ENCODE peak calls at places on chromosomes 12 and 14, in eight cellular contexts. One of them, this sample, is unnamed.

GRCh38 chr12:114684098-114684869 is at the start of gene TBX3:
- DNase-seq in mucosa of descending colon: peak
- DNase-seq in uterus: peak
- DNase-seq in WTC11: peak
- DNase-seq in ovary: peak
- DNase-seq in HFFc6: peak
- DNase-seq in endothelial cell: peak
- DNase-seq in BJ: peak
- DNase-seq in this sample: peak

GRCh38 chr12:51812871-51813270 is 35.6 kb downstream of the FIGNL2 start:
- DNase-seq in mucosa of descending colon: no peak
- DNase-seq in uterus: no peak
- DNase-seq in WTC11: no peak
- DNase-seq in ovary: no peak
- DNase-seq in HFFc6: no peak
- DNase-seq in endothelial cell: no peak
- DNase-seq in BJ: no peak
- DNase-seq in this sample: no peak

GRCh38 chr14:106491851-106492250 is 965.5 kb downstream of the TMEM121 start:
- DNase-seq in mucosa of descending colon: peak
- DNase-seq in uterus: no peak
- DNase-seq in WTC11: peak
- DNase-seq in ovary: no peak
- DNase-seq in HFFc6: no peak
- DNase-seq in endothelial cell: no peak
- DNase-seq in BJ: no peak
- DNase-seq in this sample: peak

GRCh38 chr14:68771631-68772030 is 21.2 kb downstream of the ZFP36L1 start:
- DNase-seq in mucosa of descending colon: no peak
- DNase-seq in uterus: no peak
- DNase-seq in WTC11: no peak
- DNase-seq in ovary: peak
- DNase-seq in HFFc6: no peak
- DNase-seq in endothelial cell: peak
- DNase-seq in BJ: no peak
- DNase-seq in this sample: no peak

GRCh38 chr12:6391013-6391412 is 7.1 kb downstream of the LTBR start:
- DNase-seq in mucosa of descending colon: no peak
- DNase-seq in uterus: no peak
- DNase-seq in WTC11: no peak
- DNase-seq in ovary: no peak
- DNase-seq in HFFc6: no peak
- DNase-seq in endothelial cell: no peak
- DNase-seq in BJ: no peak
- DNase-seq in this sample: no peak

GRCh38 chr12:2003676-2004112 is 563 bp downstream of the DCP1B start:
- DNase-seq in mucosa of descending colon: no peak
- DNase-seq in uterus: no peak
- DNase-seq in WTC11: no peak
- DNase-seq in ovary: no peak
- DNase-seq in HFFc6: peak
- DNase-seq in endothelial cell: no peak
- DNase-seq in BJ: no peak
- DNase-seq in this sample: no peak

GRCh38 chr12:125533434-125534029 is 468.3 kb downstream of the AACS start:
- DNase-seq in mucosa of descending colon: peak
- DNase-seq in uterus: no peak
- DNase-seq in WTC11: peak
- DNase-seq in ovary: no peak
- DNase-seq in HFFc6: no peak
- DNase-seq in endothelial cell: peak
- DNase-seq in BJ: no peak
- DNase-seq in this sample: no peak

GRCh38 chr14:28751467-28752058 is 15.0 kb upstream of the FOXG1 start:
- DNase-seq in mucosa of descending colon: no peak
- DNase-seq in uterus: no peak
- DNase-seq in WTC11: peak
- DNase-seq in ovary: no peak
- DNase-seq in HFFc6: peak
- DNase-seq in endothelial cell: peak
- DNase-seq in BJ: peak
- DNase-seq in this sample: peak

GRCh38 chr12:109944975-109945374 is 44.9 kb downstream of the TCHP start:
- DNase-seq in mucosa of descending colon: no peak
- DNase-seq in uterus: no peak
- DNase-seq in WTC11: peak
- DNase-seq in ovary: peak
- DNase-seq in HFFc6: peak
- DNase-seq in endothelial cell: peak
- DNase-seq in BJ: no peak
- DNase-seq in this sample: no peak

GRCh38 chr12:6215932-6216494 is 15.8 kb downstream of the CD9 start:
- DNase-seq in mucosa of descending colon: peak
- DNase-seq in uterus: peak
- DNase-seq in WTC11: peak
- DNase-seq in ovary: peak
- DNase-seq in HFFc6: peak
- DNase-seq in endothelial cell: no peak
- DNase-seq in BJ: peak
- DNase-seq in this sample: peak

GRCh38 chr12:85277900-85278597 is 2.0 kb upstream of the ALX1 start:
- DNase-seq in mucosa of descending colon: peak
- DNase-seq in uterus: no peak
- DNase-seq in WTC11: peak
- DNase-seq in ovary: no peak
- DNase-seq in HFFc6: no peak
- DNase-seq in endothelial cell: peak
- DNase-seq in BJ: no peak
- DNase-seq in this sample: no peak

GRCh38 chr12:110135012-110135411 is 10.9 kb downstream of the IFT81 start:
- DNase-seq in mucosa of descending colon: no peak
- DNase-seq in uterus: no peak
- DNase-seq in WTC11: no peak
- DNase-seq in ovary: no peak
- DNase-seq in HFFc6: peak
- DNase-seq in endothelial cell: no peak
- DNase-seq in BJ: peak
- DNase-seq in this sample: no peak

GRCh38 chr12:67496616-67497015 is 151.9 kb upstream of the DYRK2 start:
- DNase-seq in mucosa of descending colon: no peak
- DNase-seq in uterus: no peak
- DNase-seq in WTC11: no peak
- DNase-seq in ovary: no peak
- DNase-seq in HFFc6: no peak
- DNase-seq in endothelial cell: no peak
- DNase-seq in BJ: no peak
- DNase-seq in this sample: peak

GRCh38 chr12:90013409-90013808 is 304.8 kb upstream of the ATP2B1 start:
- DNase-seq in mucosa of descending colon: no peak
- DNase-seq in uterus: no peak
- DNase-seq in WTC11: no peak
- DNase-seq in ovary: no peak
- DNase-seq in HFFc6: peak
- DNase-seq in endothelial cell: no peak
- DNase-seq in BJ: no peak
- DNase-seq in this sample: no peak

GRCh38 chr12:90004319-90005074 is 295.9 kb upstream of the ATP2B1 start:
- DNase-seq in mucosa of descending colon: no peak
- DNase-seq in uterus: no peak
- DNase-seq in WTC11: no peak
- DNase-seq in ovary: no peak
- DNase-seq in HFFc6: no peak
- DNase-seq in endothelial cell: no peak
- DNase-seq in BJ: no peak
- DNase-seq in this sample: no peak

GRCh38 chr12:90015228-90015627 is 306.6 kb upstream of the ATP2B1 start:
- DNase-seq in mucosa of descending colon: no peak
- DNase-seq in uterus: no peak
- DNase-seq in WTC11: no peak
- DNase-seq in ovary: no peak
- DNase-seq in HFFc6: peak
- DNase-seq in endothelial cell: no peak
- DNase-seq in BJ: no peak
- DNase-seq in this sample: no peak

GRCh38 chr12:90008277-90008676 is 299.6 kb upstream of the ATP2B1 start:
- DNase-seq in mucosa of descending colon: no peak
- DNase-seq in uterus: no peak
- DNase-seq in WTC11: no peak
- DNase-seq in ovary: no peak
- DNase-seq in HFFc6: no peak
- DNase-seq in endothelial cell: no peak
- DNase-seq in BJ: no peak
- DNase-seq in this sample: peak

GRCh38 chr12:90010089-90010488 is 301.5 kb upstream of the ATP2B1 start:
- DNase-seq in mucosa of descending colon: no peak
- DNase-seq in uterus: no peak
- DNase-seq in WTC11: no peak
- DNase-seq in ovary: no peak
- DNase-seq in HFFc6: no peak
- DNase-seq in endothelial cell: no peak
- DNase-seq in BJ: no peak
- DNase-seq in this sample: no peak
- TF ChIP-seq CTCF in mucosa of descending colon: no peak
- TF ChIP-seq CTCF in uterus: no peak
- TF ChIP-seq CTCF in WTC11: no peak
- TF ChIP-seq CTCF in ovary: no peak
- TF ChIP-seq CTCF in HFFc6: peak
- TF ChIP-seq CTCF in endothelial cell: no peak
- TF ChIP-seq CTCF in BJ: peak
- TF ChIP-seq CTCF in this sample: no peak

GRCh38 chr12:104719700-104720345 is 238.3 kb downstream of the SLC41A2 start:
- DNase-seq in mucosa of descending colon: no peak
- DNase-seq in uterus: no peak
- DNase-seq in WTC11: no peak
- DNase-seq in ovary: no peak
- DNase-seq in HFFc6: no peak
- DNase-seq in endothelial cell: no peak
- DNase-seq in BJ: no peak
- DNase-seq in this sample: no peak

GRCh38 chr12:104721065-104721458 is 237.0 kb downstream of the SLC41A2 start:
- DNase-seq in mucosa of descending colon: no peak
- DNase-seq in uterus: no peak
- DNase-seq in WTC11: no peak
- DNase-seq in ovary: no peak
- DNase-seq in HFFc6: no peak
- DNase-seq in endothelial cell: no peak
- DNase-seq in BJ: no peak
- DNase-seq in this sample: no peak

GRCh38 chr12:104721944-104722343 is 236.1 kb downstream of the SLC41A2 start:
- DNase-seq in mucosa of descending colon: no peak
- DNase-seq in uterus: no peak
- DNase-seq in WTC11: no peak
- DNase-seq in ovary: no peak
- DNase-seq in HFFc6: no peak
- DNase-seq in endothelial cell: no peak
- DNase-seq in BJ: no peak
- DNase-seq in this sample: no peak

GRCh38 chr12:104718581-104718980 is 239.5 kb downstream of the SLC41A2 start:
- DNase-seq in mucosa of descending colon: no peak
- DNase-seq in uterus: no peak
- DNase-seq in WTC11: no peak
- DNase-seq in ovary: no peak
- DNase-seq in HFFc6: no peak
- DNase-seq in endothelial cell: no peak
- DNase-seq in BJ: no peak
- DNase-seq in this sample: peak

DNA sequence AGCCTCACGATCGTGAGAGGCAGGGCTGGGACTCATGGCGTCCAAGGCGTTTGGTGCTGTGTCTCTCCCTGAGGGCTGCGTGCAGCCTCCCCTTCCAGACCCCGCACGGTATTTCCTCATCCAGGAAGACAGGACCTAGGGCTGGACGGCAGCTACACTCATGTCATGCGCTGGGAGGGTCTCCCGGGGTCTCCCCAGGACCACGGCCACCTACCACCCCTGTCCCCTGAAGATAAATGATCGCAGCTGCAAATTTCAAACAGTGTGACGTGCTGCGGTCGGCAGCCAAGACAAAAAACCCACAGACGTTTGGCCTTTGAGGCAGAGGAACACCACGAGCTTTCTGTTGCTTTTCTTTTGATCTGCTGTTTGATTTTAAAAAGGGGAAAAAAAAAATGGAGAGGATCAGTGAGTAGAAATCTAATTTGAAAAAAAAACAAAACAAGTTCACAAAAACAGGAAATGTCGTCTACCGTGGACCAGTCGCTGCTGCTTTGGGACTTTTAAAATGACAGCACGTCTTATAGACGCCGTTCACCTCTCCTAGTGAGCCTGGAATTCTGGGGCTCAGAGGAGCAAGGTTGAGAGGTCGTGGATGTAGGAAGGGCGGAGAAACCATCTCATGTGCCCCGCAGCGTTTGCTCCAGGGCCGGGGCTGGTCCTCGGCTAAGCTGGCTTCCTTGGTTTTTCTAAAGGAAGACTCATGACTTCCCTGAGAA is 237.6 kb downstream of the SLC41A2 start:
- DNase-seq in mucosa of descending colon: peak
- DNase-seq in uterus: no peak
- DNase-seq in WTC11: no peak
- DNase-seq in ovary: no peak
- DNase-seq in HFFc6: no peak
- DNase-seq in endothelial cell: no peak
- DNase-seq in BJ: no peak
- DNase-seq in this sample: no peak
- TF ChIP-seq CTCF in mucosa of descending colon: no peak
- TF ChIP-seq CTCF in uterus: no peak
- TF ChIP-seq CTCF in WTC11: no peak
- TF ChIP-seq CTCF in ovary: no peak
- TF ChIP-seq CTCF in HFFc6: no peak
- TF ChIP-seq CTCF in endothelial cell: no peak
- TF ChIP-seq CTCF in BJ: no peak
- TF ChIP-seq CTCF in this sample: no peak

GRCh38 chr14:75672588-75673192 is 11.6 kb downstream of the TTLL5 start:
- DNase-seq in mucosa of descending colon: no peak
- DNase-seq in uterus: no peak
- DNase-seq in WTC11: no peak
- DNase-seq in ovary: no peak
- DNase-seq in HFFc6: no peak
- DNase-seq in endothelial cell: no peak
- DNase-seq in BJ: no peak
- DNase-seq in this sample: no peak

GRCh38 chr14:75673345-75673744 is 12.3 kb downstream of the TTLL5 start:
- DNase-seq in mucosa of descending colon: no peak
- DNase-seq in uterus: no peak
- DNase-seq in WTC11: no peak
- DNase-seq in ovary: no peak
- DNase-seq in HFFc6: no peak
- DNase-seq in endothelial cell: no peak
- DNase-seq in BJ: no peak
- DNase-seq in this sample: no peak

GRCh38 chr14:75675265-75675960 is 14.4 kb downstream of the TTLL5 start:
- DNase-seq in mucosa of descending colon: no peak
- DNase-seq in uterus: no peak
- DNase-seq in WTC11: no peak
- DNase-seq in ovary: no peak
- DNase-seq in HFFc6: no peak
- DNase-seq in endothelial cell: no peak
- DNase-seq in BJ: no peak
- DNase-seq in this sample: no peak
- TF ChIP-seq CTCF in mucosa of descending colon: no peak
- TF ChIP-seq CTCF in uterus: no peak
- TF ChIP-seq CTCF in WTC11: no peak
- TF ChIP-seq CTCF in ovary: no peak
- TF ChIP-seq CTCF in HFFc6: no peak
- TF ChIP-seq CTCF in endothelial cell: no peak
- TF ChIP-seq CTCF in BJ: no peak
- TF ChIP-seq CTCF in this sample: no peak

GRCh38 chr12:127711108-127711507 is 555.9 kb upstream of the TMEM132C start:
- DNase-seq in mucosa of descending colon: no peak
- DNase-seq in uterus: no peak
- DNase-seq in WTC11: peak
- DNase-seq in ovary: no peak
- DNase-seq in HFFc6: no peak
- DNase-seq in endothelial cell: no peak
- DNase-seq in BJ: no peak
- DNase-seq in this sample: no peak
- TF ChIP-seq CTCF in mucosa of descending colon: no peak
- TF ChIP-seq CTCF in uterus: no peak
- TF ChIP-seq CTCF in WTC11: peak
- TF ChIP-seq CTCF in ovary: no peak
- TF ChIP-seq CTCF in HFFc6: peak
- TF ChIP-seq CTCF in endothelial cell: no peak
- TF ChIP-seq CTCF in BJ: peak
- TF ChIP-seq CTCF in this sample: peak